ENCODE peak calls at places on chromosomes 13 and 19, in ten cellular contexts. V is BJ; J is aorta; R is skeletal muscle cell; Q is hepatocyte; U is left lung; E is small intestine; T is uterus; L is left colon; A is naive thymus-derived CD4-positive, alpha-beta T cell. P is an unnamed sample.
A peak's percentile ranks its signal among the peaks of the same experiment; 100 is the strongest.

GRCh38 chr19:511101-511841 is 4.0 kb downstream of the TPGS1 start:
- DNase-seq in A (peak; percentile 97), V (no peak), R (no peak), U (no peak), E (peak; percentile 69), T (no peak), L (peak; percentile 75), J (peak; percentile 80), Q (peak; percentile 74), P (peak; percentile 98)

GRCh38 chr13:106689906-106690305 is 122.0 kb upstream of the ARGLU1 start:
- DNase-seq in J (no peak), A (no peak), Q (no peak), R (no peak), T (no peak), V (no peak), U (no peak), L (no peak), E (no peak), P (no peak)

GRCh38 chr13:90402613-90403012 is 944.9 kb upstream of the MIR17HG start:
- DNase-seq in T (no peak), Q (no peak), U (no peak), E (no peak), R (no peak), V (no peak), L (no peak), A (no peak), J (no peak), P (no peak)

GRCh38 chr19:50399368-50399745 is 15.2 kb downstream of the POLD1 start:
- DNase-seq in J (no peak), T (no peak), V (no peak), E (no peak), L (no peak), U (peak; percentile 42), A (no peak), R (no peak), Q (no peak), P (no peak)

GRCh38 chr13:59531571-59532091 is 632.1 kb downstream of the DIAPH3 start:
- DNase-seq in Q (peak; percentile 84), J (peak; percentile 89), V (no peak), E (peak; percentile 18), R (peak; percentile 56), U (no peak), L (peak; percentile 71), A (peak; percentile 28), T (peak; percentile 25), P (peak; percentile 74)

GRCh38 chr13:99968521-99969367 is 2.8 kb downstream of the ZIC5 start:
- DNase-seq in E (peak; percentile 37), J (no peak), Q (no peak), L (no peak), A (no peak), R (no peak), T (no peak), U (peak; percentile 61), V (no peak), P (no peak)

GRCh38 chr19:3366104-3366760 is at the start of gene NFIC:
- DNase-seq in T (peak; percentile 87), R (peak; percentile 70), V (no peak), U (peak; percentile 92), E (peak; percentile 40), L (peak; percentile 68), J (peak; percentile 92), Q (peak; percentile 75), A (no peak), P (no peak)

GRCh38 chr19:33264881-33265445 is 37.4 kb downstream of the CEBPA start:
- DNase-seq in A (no peak), R (no peak), J (no peak), V (no peak), L (no peak), T (no peak), U (peak; percentile 54), Q (no peak), E (no peak), P (no peak)

GRCh38 chr19:47660435-47660832 is 51.5 kb downstream of the BICRA start:
- DNase-seq in J (no peak), T (no peak), R (no peak), Q (peak; percentile 75), E (peak; percentile 97), U (no peak), L (no peak), V (no peak), A (no peak), P (no peak)

GRCh38 chr19:41265376-41266153 is 1.4 kb downstream of the HNRNPUL1 start:
- DNase-seq in L (peak; percentile 18), Q (peak; percentile 55), T (no peak), U (no peak), A (peak; percentile 9), J (no peak), R (no peak), V (no peak), E (peak; percentile 34), P (no peak)

GRCh38 chr13:78700121-78700910 is 41.4 kb upstream of the OBI1 start:
- DNase-seq in R (no peak), A (no peak), V (no peak), J (no peak), E (no peak), U (no peak), Q (no peak), T (no peak), L (no peak), P (no peak)

GRCh38 chr19:48325265-48325910 is at the start of gene EMP3:
- DNase-seq in A (peak; percentile 87), L (peak; percentile 80), V (peak; percentile 63), J (peak; percentile 94), U (peak; percentile 91), Q (peak; percentile 94), T (peak; percentile 88), R (peak; percentile 85), E (peak; percentile 49), P (no peak)

GRCh38 chr19:6103217-6103644 is 7.1 kb downstream of the RFX2 start:
- DNase-seq in R (peak; percentile 58), L (no peak), V (peak; percentile 75), Q (no peak), E (no peak), U (no peak), J (peak; percentile 92), A (no peak), T (peak; percentile 78), P (no peak)

GRCh38 chr19:5396963-5397362 is 56.4 kb upstream of the PTPRS start:
- DNase-seq in T (no peak), U (no peak), J (no peak), L (no peak), Q (no peak), V (no peak), A (no peak), R (no peak), E (no peak), P (no peak)